ENCODE peak calls at places on chromosomes 13 and 19, in five cellular contexts. P is right atrium auricular region, W is psoas muscle, N is sigmoid colon, Q is neuronal stem cell. U is an unnamed sample.

GRCh38 chr13:31096624-31097302 is 64.9 kb downstream of the HSPH1 start:
- DNase-seq in Q (no peak), N (no peak), W (no peak), P (no peak), U (no peak)

GRCh38 chr19:15495151-15495550 is 13.2 kb upstream of the CYP4F22 start:
- DNase-seq in Q (no peak), W (no peak), P (no peak), N (no peak), U (no peak)

GRCh38 chr19:9014809-9015208 is 4.6 kb upstream of the MUC16 start:
- DNase-seq in P (no peak), N (no peak), W (no peak), Q (no peak), U (no peak)

GRCh38 chr13:71672527-71672926 is 194.5 kb downstream of the DACH1 start:
- DNase-seq in N (no peak), Q (no peak), W (no peak), P (no peak), U (no peak)

GRCh38 chr13:50277127-50277526 is 261.9 kb downstream of the KCNRG start:
- DNase-seq in Q (no peak), W (no peak), P (no peak), N (no peak), U (no peak)

GRCh38 chr19:32324631-32325215 is 20.7 kb upstream of the ZNF507 start:
- DNase-seq in N (no peak), Q (no peak), P (no peak), W (no peak), U (no peak)

GRCh38 chr13:90205081-90205480 is 1142.4 kb upstream of the MIR17HG start:
- DNase-seq in W (no peak), P (no peak), N (no peak), Q (no peak), U (no peak)

GRCh38 chr13:51697855-51698254 is 106.1 kb downstream of the DHRS12 start:
- DNase-seq in N (no peak), W (no peak), P (no peak), Q (no peak), U (no peak)

GRCh38 chr13:99331881-99332293 is 24.7 kb upstream of the GPR183 start:
- DNase-seq in Q (no peak), W (no peak), N (no peak), P (no peak), U (no peak)

GRCh38 chr19:14561832-14562351 is 10.0 kb downstream of the NDUFB7 start:
- DNase-seq in P (no peak), Q (no peak), W (peak), N (no peak), U (no peak)

GRCh38 chr19:53103903-53104203 is 631 bp upstream of the ZNF160 start:
- DNase-seq in P (no peak), N (no peak), Q (no peak), W (no peak), U (no peak)

GRCh38 chr13:53191091-53191490 is 162.5 kb downstream of the OLFM4 start:
- DNase-seq in W (no peak), Q (peak), N (no peak), P (no peak), U (no peak)

GRCh38 chr19:38303517-38304351 is at the start of gene C19orf33:
- DNase-seq in Q (no peak), W (no peak), N (no peak), P (no peak), U (no peak)
- H3K4me3 ChIP-seq in Q (no peak), W (no peak), N (no peak), P (no peak), U (no peak)

GRCh38 chr13:107843281-107843680 is 372.1 kb downstream of the LIG4 start:
- DNase-seq in W (no peak), Q (no peak), P (no peak), N (no peak), U (no peak)

GRCh38 chr13:107846642-107847041 is 368.7 kb downstream of the LIG4 start:
- DNase-seq in N (no peak), Q (no peak), W (no peak), P (no peak), U (no peak)

GRCh38 chr13:107838592-107839161 is 376.7 kb downstream of the LIG4 start:
- DNase-seq in W (no peak), N (no peak), P (no peak), Q (no peak), U (no peak)

GRCh38 chr13:107845911-107846310 is 369.4 kb downstream of the LIG4 start:
- DNase-seq in W (no peak), N (no peak), P (no peak), Q (no peak), U (no peak)

GRCh38 chr13:107842562-107843180 is 372.7 kb downstream of the LIG4 start:
- DNase-seq in Q (no peak), P (no peak), N (no peak), W (no peak), U (no peak)
- H3K4me3 ChIP-seq in Q (no peak), P (no peak), N (no peak), W (no peak), U (no peak)

GRCh38 chr19:1167687-1168561 is 6.1 kb downstream of the SBNO2 start:
- DNase-seq in W (no peak), P (no peak), N (no peak), Q (no peak), U (no peak)
- H3K4me3 ChIP-seq in W (peak), P (no peak), N (peak), Q (no peak), U (peak)

GRCh38 chr19:43748205-43748594 is 6.6 kb downstream of the SMG9 start:
- DNase-seq in P (no peak), Q (no peak), N (no peak), W (no peak), U (no peak)

GRCh38 chr19:43749152-43749551 is 5.6 kb downstream of the SMG9 start:
- DNase-seq in P (no peak), W (no peak), N (no peak), Q (no peak), U (no peak)

GRCh38 chr19:43748685-43749084 is 6.1 kb downstream of the SMG9 start:
- DNase-seq in P (no peak), N (no peak), W (no peak), Q (no peak), U (no peak)

GRCh38 chr19:43749898-43750297 is 4.9 kb downstream of the SMG9 start:
- DNase-seq in N (no peak), W (no peak), Q (no peak), P (no peak), U (no peak)

DNA sequence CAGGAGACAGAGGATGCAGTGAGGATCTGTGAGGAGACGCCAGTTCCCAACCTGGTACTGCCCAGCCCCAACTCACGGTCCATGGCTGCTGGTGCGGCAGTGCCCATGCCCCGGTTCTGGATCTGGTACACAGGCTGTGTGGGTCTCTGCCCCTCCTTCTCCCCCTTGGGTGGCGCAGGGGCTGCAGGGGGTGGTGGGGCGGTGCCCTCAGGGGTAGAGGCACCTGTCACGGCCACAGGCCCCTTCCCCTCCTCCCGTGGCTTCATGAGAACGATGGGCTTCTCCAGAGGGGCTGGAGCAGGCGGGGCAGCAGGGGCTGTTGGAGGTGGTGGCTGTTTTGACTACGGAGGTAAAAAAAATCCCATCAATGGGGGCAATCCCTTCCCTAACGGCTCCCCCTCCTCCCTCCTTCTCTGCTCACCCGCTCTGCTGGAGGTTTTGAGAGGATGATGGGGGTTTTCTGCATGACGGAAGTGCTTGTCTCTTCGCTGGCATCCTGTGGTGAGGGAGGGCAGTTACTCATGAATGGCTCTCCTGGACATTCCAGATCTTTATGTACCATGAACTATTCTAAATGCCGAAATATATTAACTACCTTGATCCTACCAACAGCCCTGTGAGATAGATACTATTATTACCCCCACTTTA is 7.1 kb downstream of the SMG9 start:
- DNase-seq in N (no peak), W (no peak), P (no peak), Q (no peak), U (no peak)
- H3K4me3 ChIP-seq in N (no peak), W (no peak), P (no peak), Q (no peak), U (no peak)

DNA sequence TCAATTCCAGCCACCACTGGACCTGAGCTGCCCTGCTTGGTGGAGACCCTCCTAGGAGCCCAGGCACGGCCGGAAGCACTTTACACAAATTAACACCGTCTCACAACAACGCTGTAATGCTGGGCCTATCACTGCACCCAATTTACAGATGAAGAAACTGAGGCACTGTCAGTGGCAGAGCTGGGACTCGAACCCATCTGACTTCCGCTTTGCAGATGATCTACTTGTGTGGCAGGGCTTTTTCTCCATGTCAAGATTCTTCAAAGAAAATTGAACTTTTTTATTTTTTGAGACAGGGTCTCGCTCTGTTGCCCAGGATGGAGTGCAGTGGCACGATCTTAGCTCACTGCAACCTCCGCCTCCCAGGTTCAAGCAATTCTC is 33.8 kb downstream of the ZFR2 start:
- DNase-seq in Q (no peak), N (no peak), W (no peak), P (no peak), U (no peak)
- H3K4me3 ChIP-seq in Q (no peak), N (no peak), W (no peak), P (no peak), U (no peak)

GRCh38 chr19:36169084-36169760 is 17.0 kb upstream of the COX7A1 start:
- DNase-seq in P (no peak), Q (no peak), W (no peak), N (no peak), U (no peak)
- H3K4me3 ChIP-seq in P (no peak), Q (no peak), W (no peak), N (no peak), U (no peak)

GRCh38 chr19:6473652-6474051 is 7.9 kb downstream of the DENND1C start:
- DNase-seq in W (no peak), P (no peak), N (no peak), Q (no peak), U (no peak)

GRCh38 chr19:6472713-6473112 is 8.6 kb downstream of the CRB3 start:
- DNase-seq in W (no peak), P (no peak), Q (no peak), N (no peak), U (no peak)

GRCh38 chr19:6476155-6476895 is 5.3 kb downstream of the DENND1C start:
- DNase-seq in W (peak), P (no peak), Q (peak), N (no peak), U (no peak)

GRCh38 chr19:6476896-6477431 is 4.6 kb downstream of the DENND1C start:
- DNase-seq in P (no peak), Q (no peak), N (no peak), W (no peak), U (no peak)

DNA sequence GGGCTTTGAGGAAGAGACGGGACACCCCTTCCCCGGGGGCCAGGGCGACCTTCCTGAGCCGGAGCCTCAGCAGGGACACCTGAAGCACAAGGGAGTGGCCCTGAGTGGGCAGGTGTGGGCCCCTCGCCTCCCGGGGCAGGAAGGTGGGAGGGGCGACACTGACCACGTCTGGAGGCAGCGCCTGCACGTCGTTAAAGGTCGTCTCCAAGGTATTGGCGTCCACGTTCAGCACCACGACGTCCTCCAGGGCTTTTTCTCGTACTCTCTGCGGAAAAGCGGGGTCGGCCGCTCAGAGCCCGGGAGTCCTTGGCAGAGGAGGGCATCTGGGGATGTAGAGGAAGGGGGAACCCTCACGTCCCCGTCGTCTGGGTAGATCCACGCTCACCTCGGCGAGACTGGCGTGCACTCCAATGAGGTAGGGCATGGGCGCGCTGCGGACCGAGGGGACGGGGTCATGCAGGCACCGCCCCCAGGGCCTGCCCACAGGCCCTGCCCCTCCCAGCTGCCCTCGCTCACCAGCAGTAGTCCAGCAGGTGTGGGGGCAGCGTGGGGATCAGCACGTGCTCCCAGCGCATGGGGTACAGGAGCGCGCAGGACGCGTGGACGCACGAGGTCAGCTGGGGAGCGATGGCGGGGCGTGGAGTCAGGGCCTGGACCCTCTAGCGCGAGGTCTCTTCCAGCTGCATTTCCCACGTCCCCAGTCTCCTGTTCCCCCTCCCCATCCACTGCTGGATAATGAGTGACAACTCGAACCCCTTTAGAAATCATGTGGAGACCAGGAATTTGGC is 6.1 kb downstream of the DENND1C start:
- DNase-seq in P (no peak), N (no peak), Q (no peak), W (peak), U (no peak)
- H3K4me3 ChIP-seq in P (no peak), N (no peak), Q (no peak), W (peak), U (no peak)

GRCh38 chr19:29873024-29873800 is 61.4 kb downstream of the CCNE1 start:
- DNase-seq in Q (peak), N (no peak), W (peak), P (no peak), U (no peak)

GRCh38 chr19:29876414-29876813 is 64.6 kb downstream of the CCNE1 start:
- DNase-seq in W (no peak), N (no peak), P (no peak), Q (no peak), U (no peak)

GRCh38 chr19:29875931-29876330 is 64.1 kb downstream of the CCNE1 start:
- DNase-seq in W (no peak), N (peak), Q (no peak), P (no peak), U (no peak)

GRCh38 chr19:29872224-29872731 is 60.5 kb downstream of the CCNE1 start:
- DNase-seq in N (no peak), W (no peak), Q (peak), P (no peak), U (no peak)

GRCh38 chr19:29873801-29874575 is 62.2 kb downstream of the CCNE1 start:
- DNase-seq in P (no peak), W (no peak), Q (no peak), N (no peak), U (no peak)
- H3K4me3 ChIP-seq in P (no peak), W (peak), Q (no peak), N (peak), U (no peak)

U was measured in vagina.